ENCODE peak calls at places on chromosomes 16 and 17, in eight cellular contexts. F, N, G, B, M, A, T and V are unnamed samples.

GRCh38 chr16:56673916-56674315 is 4.3 kb downstream of the MT1H start:
- DNase-seq in M (peak; percentile 40), G (peak; percentile 61), A (peak; percentile 40), F (no peak), B (peak; percentile 33), N (no peak), T (peak; percentile 66), V (no peak)

GRCh38 chr16:58661199-58661830 is 23.3 kb downstream of the SLC38A7 start:
- DNase-seq in N (peak; percentile 87), M (peak; percentile 88), G (peak; percentile 87), F (no peak), B (peak; percentile 86), A (peak; percentile 85), T (peak; percentile 87), V (peak; percentile 8)

GRCh38 chr16:75219838-75220237 is 1.1 kb downstream of the CTRB1 start:
- DNase-seq in B (no peak), T (no peak), G (no peak), M (no peak), A (no peak), N (no peak), F (no peak), V (peak; percentile 75)

GRCh38 chr17:282000-282911 is 70.4 kb downstream of the RPH3AL start:
- DNase-seq in G (no peak), F (no peak), M (no peak), B (no peak), N (no peak), T (no peak), A (peak; percentile 3), V (no peak)

GRCh38 chr17:82444941-82445521 is 5.5 kb downstream of the CYBC1 start:
- DNase-seq in T (no peak), B (no peak), A (no peak), F (no peak), N (no peak), G (no peak), M (no peak), V (no peak)

GRCh38 chr16:54140057-54140787 is 146.4 kb downstream of the IRX3 start:
- DNase-seq in F (no peak), T (no peak), B (peak; percentile 8), G (no peak), N (no peak), A (peak; percentile 23), M (no peak), V (no peak)

GRCh38 chr16:66335704-66336329 is 30.7 kb upstream of the CDH5 start:
- DNase-seq in M (no peak), A (no peak), N (peak; percentile 22), F (no peak), B (peak; percentile 37), T (no peak), G (peak; percentile 33), V (no peak)

GRCh38 chr17:39576187-39576586 is 31.5 kb downstream of the NEUROD2 start:
- DNase-seq in N (peak; percentile 6), A (no peak), G (peak; percentile 20), B (no peak), F (no peak), T (peak; percentile 83), M (no peak), V (no peak)

GRCh38 chr16:85245307-85246172 is 133.3 kb upstream of the CIBAR2 start:
- DNase-seq in N (peak; percentile 82), T (peak; percentile 82), G (peak; percentile 55), F (no peak), B (peak; percentile 69), M (peak; percentile 18), A (peak; percentile 74), V (peak; percentile 39)

GRCh38 chr17:57256708-57257112 is 387 bp downstream of the MSI2 start:
- DNase-seq in G (peak; percentile 36), A (peak; percentile 37), B (peak; percentile 22), F (peak; percentile 79), N (no peak), T (peak; percentile 51), M (no peak), V (peak; percentile 61)

GRCh38 chr17:9162275-9162985 is 141.1 kb downstream of the NTN1 start:
- DNase-seq in B (no peak), N (no peak), F (no peak), G (peak; percentile 13), T (peak; percentile 84), A (no peak), M (no peak), V (no peak)

GRCh38 chr16:4213721-4214120 is 28.2 kb downstream of the SRL start:
- DNase-seq in F (no peak), T (no peak), M (no peak), G (peak; percentile 59), B (peak; percentile 32), N (peak; percentile 21), A (peak; percentile 33), V (no peak)

DNA sequence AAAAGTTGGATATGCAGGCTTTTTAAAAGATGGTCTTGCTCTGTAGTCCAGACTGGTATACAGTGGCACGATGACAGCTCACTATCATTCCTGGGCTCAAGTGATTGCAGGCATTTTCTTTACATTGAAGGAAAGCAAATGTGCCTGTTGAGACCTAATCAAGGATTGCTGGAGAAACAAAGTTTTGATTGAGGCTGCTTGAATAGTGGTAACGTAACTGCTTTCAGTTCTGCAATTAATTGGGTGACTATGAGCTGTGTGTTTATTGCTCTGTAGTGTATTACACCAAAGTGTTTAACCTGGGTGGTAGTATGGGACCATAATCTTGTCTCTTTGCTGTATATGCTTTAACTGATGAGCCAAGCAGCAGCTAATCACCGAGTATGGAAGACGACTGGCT is 2.3 kb downstream of the UBB start:
- DNase-seq in N (no peak), F (no peak), B (no peak), T (no peak), A (no peak), G (no peak), M (no peak), V (no peak)
- H3K4me3 ChIP-seq in N (no peak overlapping the region), F (no peak overlapping the region), B (peak overlapping the region; percentile 98), T (peak overlapping the region; percentile 17), A (no peak overlapping the region), G (no peak overlapping the region), M (no peak overlapping the region), V (peak overlapping the region; percentile 18)

GRCh38 chr17:47847341-47848197 is 3.4 kb downstream of the SP6 start:
- DNase-seq in N (no peak), T (peak; percentile 86), A (no peak), F (no peak), M (peak; percentile 28), B (no peak), G (peak; percentile 50), V (no peak)
- H3K4me3 ChIP-seq in N (no peak overlapping the region), T (peak overlapping the region; percentile 66), A (no peak overlapping the region), F (no peak overlapping the region), M (peak overlapping the region; percentile 1), B (no peak overlapping the region), G (peak overlapping the region; percentile 31), V (no peak overlapping the region)

DNA sequence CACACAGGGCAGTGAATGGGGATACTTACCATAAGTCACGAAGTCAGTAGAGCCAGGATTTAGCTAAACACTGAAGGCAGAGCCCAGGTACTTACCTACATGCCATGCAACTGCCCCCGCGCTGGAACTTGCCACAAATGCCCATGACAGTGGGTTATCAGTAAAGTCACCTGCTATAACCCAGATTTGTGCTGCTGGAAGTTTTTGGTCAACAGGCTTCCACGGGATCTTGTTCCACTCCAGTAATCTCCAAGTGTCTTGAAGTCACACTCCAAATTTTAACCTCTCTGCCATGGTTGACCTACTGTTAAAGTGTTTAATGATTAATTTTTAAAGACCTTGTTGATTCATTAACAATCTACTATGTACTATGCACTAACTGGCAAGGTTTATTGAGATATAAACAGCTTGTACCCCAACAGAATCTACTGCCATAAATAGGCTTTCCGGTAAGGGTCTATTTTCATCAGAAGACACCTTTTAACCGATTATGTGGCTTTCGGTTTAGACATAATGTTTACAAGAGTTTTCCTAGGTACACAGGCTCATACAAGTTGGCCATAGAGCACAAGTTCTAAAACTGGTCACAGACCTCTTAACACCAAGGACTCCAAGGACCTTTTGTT is 6.3 kb upstream of the SLC5A11 start:
- DNase-seq in G (no peak), F (no peak), M (no peak), N (no peak), B (no peak), T (no peak), A (no peak), V (no peak)
- H3K4me3 ChIP-seq in G (no peak overlapping the region), F (no peak overlapping the region), M (no peak overlapping the region), N (no peak overlapping the region), B (no peak overlapping the region), T (no peak overlapping the region), A (no peak overlapping the region), V (no peak overlapping the region)

GRCh38 chr16:814974-815373 is 14.4 kb upstream of the GNG13 start:
- DNase-seq in A (no peak), B (peak; percentile 8), F (peak; percentile 6), N (peak; percentile 64), T (no peak), G (no peak), M (no peak), V (no peak)

GRCh38 chr16:817001-817906 is 16.7 kb upstream of the GNG13 start:
- DNase-seq in T (no peak), M (no peak), F (peak; percentile 10), G (no peak), A (no peak), N (no peak), B (no peak), V (no peak)

GRCh38 chr16:813916-814412 is 13.4 kb upstream of the GNG13 start:
- DNase-seq in A (no peak), F (no peak), M (no peak), G (no peak), T (no peak), N (no peak), B (no peak), V (no peak)

GRCh38 chr16:815861-816260 is 15.3 kb upstream of the GNG13 start:
- DNase-seq in G (no peak), F (no peak), N (no peak), M (no peak), A (no peak), T (no peak), B (no peak), V (no peak)

GRCh38 chr16:813204-813915 is 12.8 kb upstream of the GNG13 start:
- DNase-seq in N (peak; percentile 6), M (no peak), F (peak; percentile 40), A (no peak), G (no peak), B (peak; percentile 17), T (peak; percentile 87), V (peak; percentile 27)
- H3K4me3 ChIP-seq in N (peak overlapping the region; percentile 35), M (no peak overlapping the region), F (no peak overlapping the region), A (no peak overlapping the region), G (no peak overlapping the region), B (peak overlapping the region; percentile 27), T (peak overlapping the region; percentile 66), V (no peak overlapping the region)